ENCODE peak calls at places on chromosomes 11 and 22, in five cellular contexts. One of them, this sample, is unnamed.

GRCh38 chr22:19043111-19044085 is 78.8 kb downstream of the DGCR2 start:
- DNase-seq in GM20000: no peak
- DNase-seq in cardiac fibroblast: no peak
- DNase-seq in colonic mucosa: no peak
- DNase-seq in uterus: no peak
- DNase-seq in this sample: no peak

GRCh38 chr22:32476286-32476685 is 1.7 kb downstream of the FBXO7 start:
- DNase-seq in GM20000: peak; percentile 44
- DNase-seq in cardiac fibroblast: no peak
- DNase-seq in colonic mucosa: no peak
- DNase-seq in uterus: no peak
- DNase-seq in this sample: no peak

GRCh38 chr11:94740083-94740974 is 27.8 kb upstream of the AMOTL1 start:
- DNase-seq in GM20000: peak; percentile 54
- DNase-seq in cardiac fibroblast: peak; percentile 23
- DNase-seq in colonic mucosa: peak; percentile 48
- DNase-seq in uterus: peak; percentile 66
- DNase-seq in this sample: no peak

GRCh38 chr11:83827940-83828554 is 541.9 kb upstream of the CCDC90B start:
- DNase-seq in GM20000: peak; percentile 41
- DNase-seq in cardiac fibroblast: peak; percentile 53
- DNase-seq in colonic mucosa: no peak
- DNase-seq in uterus: no peak
- DNase-seq in this sample: peak; percentile 27

GRCh38 chr11:86291466-86292262 is 10.4 kb upstream of the HIKESHI start:
- DNase-seq in GM20000: peak; percentile 39
- DNase-seq in cardiac fibroblast: peak; percentile 54
- DNase-seq in colonic mucosa: peak; percentile 57
- DNase-seq in uterus: peak; percentile 18
- DNase-seq in this sample: peak; percentile 77

GRCh38 chr22:46902436-46902835 is 140.0 kb downstream of the TBC1D22A start:
- DNase-seq in GM20000: no peak
- DNase-seq in cardiac fibroblast: no peak
- DNase-seq in colonic mucosa: no peak
- DNase-seq in uterus: no peak
- DNase-seq in this sample: no peak

GRCh38 chr11:15956302-15956701 is 400.0 kb downstream of the SOX6 start:
- DNase-seq in GM20000: no peak
- DNase-seq in cardiac fibroblast: no peak
- DNase-seq in colonic mucosa: no peak
- DNase-seq in uterus: no peak
- DNase-seq in this sample: no peak

GRCh38 chr11:116879789-116880402 is 42.5 kb upstream of the APOA1 start:
- DNase-seq in GM20000: peak; percentile 63
- DNase-seq in cardiac fibroblast: peak; percentile 88
- DNase-seq in colonic mucosa: no peak
- DNase-seq in uterus: no peak
- DNase-seq in this sample: peak; percentile 74

GRCh38 chr11:6206456-6207180 is 1.3 kb downstream of the C11orf42 start:
- DNase-seq in GM20000: no peak
- DNase-seq in cardiac fibroblast: no peak
- DNase-seq in colonic mucosa: no peak
- DNase-seq in uterus: no peak
- DNase-seq in this sample: no peak

GRCh38 chr22:35838849-35839646 is 121.4 kb downstream of the APOL5 start:
- DNase-seq in GM20000: no peak
- DNase-seq in cardiac fibroblast: peak; percentile 79
- DNase-seq in colonic mucosa: peak; percentile 64
- DNase-seq in uterus: peak; percentile 56
- DNase-seq in this sample: peak; percentile 81

GRCh38 chr11:17273668-17274321 is 2.7 kb upstream of the NUCB2 start:
- DNase-seq in GM20000: no peak
- DNase-seq in cardiac fibroblast: no peak
- DNase-seq in colonic mucosa: peak; percentile 37
- DNase-seq in uterus: no peak
- DNase-seq in this sample: no peak

GRCh38 chr11:47980093-47980906 is at the start of gene PTPRJ:
- DNase-seq in GM20000: peak; percentile 86
- DNase-seq in cardiac fibroblast: peak; percentile 65
- DNase-seq in colonic mucosa: peak; percentile 71
- DNase-seq in uterus: peak; percentile 27
- DNase-seq in this sample: no peak

GRCh38 chr11:96238563-96239166 is 104.3 kb downstream of the MAML2 start:
- DNase-seq in GM20000: no peak
- DNase-seq in cardiac fibroblast: no peak
- DNase-seq in colonic mucosa: no peak
- DNase-seq in uterus: no peak
- DNase-seq in this sample: no peak

GRCh38 chr22:44702479-44703219 is 645 bp downstream of the PRR5 start:
- DNase-seq in GM20000: no peak
- DNase-seq in cardiac fibroblast: peak; percentile 48
- DNase-seq in colonic mucosa: peak; percentile 47
- DNase-seq in uterus: peak; percentile 25
- DNase-seq in this sample: peak; percentile 16

GRCh38 chr11:72413914-72414628 is 20.3 kb downstream of the CLPB start:
- DNase-seq in GM20000: peak; percentile 75
- DNase-seq in cardiac fibroblast: peak; percentile 83
- DNase-seq in colonic mucosa: peak; percentile 84
- DNase-seq in uterus: peak; percentile 85
- DNase-seq in this sample: peak; percentile 85

GRCh38 chr22:16651217-16651616 is 58.6 kb upstream of the CCT8L2 start:
- DNase-seq in GM20000: no peak
- DNase-seq in cardiac fibroblast: no peak
- DNase-seq in colonic mucosa: no peak
- DNase-seq in uterus: no peak
- DNase-seq in this sample: no peak

GRCh38 chr22:40560551-40560950 is 76.0 kb downstream of the MRTFA start:
- DNase-seq in GM20000: no peak
- DNase-seq in cardiac fibroblast: peak; percentile 19
- DNase-seq in colonic mucosa: no peak
- DNase-seq in uterus: no peak
- DNase-seq in this sample: no peak

GRCh38 chr11:101096036-101096704 is 33.4 kb downstream of the PGR start:
- DNase-seq in GM20000: no peak
- DNase-seq in cardiac fibroblast: peak; percentile 53
- DNase-seq in colonic mucosa: no peak
- DNase-seq in uterus: no peak
- DNase-seq in this sample: peak; percentile 66

GRCh38 chr11:18563090-18563730 is 25.3 kb downstream of the UEVLD start:
- DNase-seq in GM20000: no peak
- DNase-seq in cardiac fibroblast: no peak
- DNase-seq in colonic mucosa: no peak
- DNase-seq in uterus: no peak
- DNase-seq in this sample: no peak

GRCh38 chr11:3381794-3382193 is 2.8 kb upstream of the ZNF195 start:
- DNase-seq in GM20000: no peak
- DNase-seq in cardiac fibroblast: no peak
- DNase-seq in colonic mucosa: no peak
- DNase-seq in uterus: no peak
- DNase-seq in this sample: no peak

GRCh38 chr11:67648140-67648795 is 2.3 kb downstream of the ACY3 start:
- DNase-seq in GM20000: peak; percentile 79
- DNase-seq in cardiac fibroblast: no peak
- DNase-seq in colonic mucosa: no peak
- DNase-seq in uterus: no peak
- DNase-seq in this sample: no peak

GRCh38 chr22:26718905-26719304 is 61.5 kb downstream of the MIAT start:
- DNase-seq in GM20000: no peak
- DNase-seq in cardiac fibroblast: peak; percentile 90
- DNase-seq in colonic mucosa: no peak
- DNase-seq in uterus: no peak
- DNase-seq in this sample: peak; percentile 34

GRCh38 chr11:11089805-11090204 is 232.0 kb upstream of the ZBED5 start:
- DNase-seq in GM20000: no peak
- DNase-seq in cardiac fibroblast: no peak
- DNase-seq in colonic mucosa: no peak
- DNase-seq in uterus: no peak
- DNase-seq in this sample: no peak

GRCh38 chr11:77547047-77547836 is 42.5 kb upstream of the AQP11 start:
- DNase-seq in GM20000: no peak
- DNase-seq in cardiac fibroblast: no peak
- DNase-seq in colonic mucosa: no peak
- DNase-seq in uterus: no peak
- DNase-seq in this sample: no peak

GRCh38 chr11:100994966-100995365 is 134.6 kb downstream of the PGR start:
- DNase-seq in GM20000: no peak
- DNase-seq in cardiac fibroblast: no peak
- DNase-seq in colonic mucosa: no peak
- DNase-seq in uterus: no peak
- DNase-seq in this sample: no peak

GRCh38 chr11:96280444-96280843 is 62.6 kb downstream of the MAML2 start:
- DNase-seq in GM20000: no peak
- DNase-seq in cardiac fibroblast: no peak
- DNase-seq in colonic mucosa: no peak
- DNase-seq in uterus: no peak
- DNase-seq in this sample: no peak

GRCh38 chr22:46457502-46458488 is 79.6 kb downstream of the CELSR1 start:
- DNase-seq in GM20000: no peak
- DNase-seq in cardiac fibroblast: peak; percentile 20
- DNase-seq in colonic mucosa: no peak
- DNase-seq in uterus: no peak
- DNase-seq in this sample: peak; percentile 56

GRCh38 chr11:119538748-119539147 is 115.8 kb upstream of the THY1 start:
- DNase-seq in GM20000: no peak
- DNase-seq in cardiac fibroblast: peak; percentile 5
- DNase-seq in colonic mucosa: no peak
- DNase-seq in uterus: no peak
- DNase-seq in this sample: peak; percentile 37

GRCh38 chr11:119533931-119534694 is 111.1 kb upstream of the THY1 start:
- DNase-seq in GM20000: peak; percentile 74
- DNase-seq in cardiac fibroblast: peak; percentile 67
- DNase-seq in colonic mucosa: peak; percentile 73
- DNase-seq in uterus: peak; percentile 59
- DNase-seq in this sample: peak; percentile 68

GRCh38 chr11:119533462-119533861 is 110.5 kb upstream of the THY1 start:
- DNase-seq in GM20000: no peak
- DNase-seq in cardiac fibroblast: no peak
- DNase-seq in colonic mucosa: no peak
- DNase-seq in uterus: no peak
- DNase-seq in this sample: no peak

GRCh38 chr11:119537641-119538253 is 114.8 kb upstream of the THY1 start:
- DNase-seq in GM20000: no peak
- DNase-seq in cardiac fibroblast: no peak
- DNase-seq in colonic mucosa: no peak
- DNase-seq in uterus: no peak
- DNase-seq in this sample: no peak

DNA sequence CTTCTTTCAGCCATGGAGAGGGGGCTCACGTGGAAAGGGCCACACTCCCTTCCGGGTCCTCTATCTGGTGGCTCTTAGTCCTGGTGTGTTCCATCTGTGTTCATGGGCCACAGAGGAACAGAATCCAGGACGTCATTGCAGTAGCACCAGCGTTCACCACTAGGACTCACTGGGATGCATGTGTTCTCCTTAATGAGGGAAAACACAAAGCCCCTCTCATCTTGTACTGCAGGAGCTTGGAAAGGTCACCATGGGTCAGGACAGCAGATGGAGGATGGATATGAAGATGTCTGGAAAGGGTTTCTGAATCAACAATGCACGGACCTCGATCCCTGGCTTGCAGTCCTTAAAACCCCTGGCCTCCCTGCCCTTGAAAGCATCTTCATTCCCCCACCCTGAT is 113.8 kb upstream of the THY1 start:
- DNase-seq in GM20000: no peak
- DNase-seq in cardiac fibroblast: no peak
- DNase-seq in colonic mucosa: no peak
- DNase-seq in uterus: no peak
- DNase-seq in this sample: no peak
- TF ChIP-seq CTCF in GM20000: no peak
- TF ChIP-seq CTCF in cardiac fibroblast: peak; percentile 3
- TF ChIP-seq CTCF in colonic mucosa: no peak
- TF ChIP-seq CTCF in uterus: no peak
- TF ChIP-seq CTCF in this sample: no peak

DNA sequence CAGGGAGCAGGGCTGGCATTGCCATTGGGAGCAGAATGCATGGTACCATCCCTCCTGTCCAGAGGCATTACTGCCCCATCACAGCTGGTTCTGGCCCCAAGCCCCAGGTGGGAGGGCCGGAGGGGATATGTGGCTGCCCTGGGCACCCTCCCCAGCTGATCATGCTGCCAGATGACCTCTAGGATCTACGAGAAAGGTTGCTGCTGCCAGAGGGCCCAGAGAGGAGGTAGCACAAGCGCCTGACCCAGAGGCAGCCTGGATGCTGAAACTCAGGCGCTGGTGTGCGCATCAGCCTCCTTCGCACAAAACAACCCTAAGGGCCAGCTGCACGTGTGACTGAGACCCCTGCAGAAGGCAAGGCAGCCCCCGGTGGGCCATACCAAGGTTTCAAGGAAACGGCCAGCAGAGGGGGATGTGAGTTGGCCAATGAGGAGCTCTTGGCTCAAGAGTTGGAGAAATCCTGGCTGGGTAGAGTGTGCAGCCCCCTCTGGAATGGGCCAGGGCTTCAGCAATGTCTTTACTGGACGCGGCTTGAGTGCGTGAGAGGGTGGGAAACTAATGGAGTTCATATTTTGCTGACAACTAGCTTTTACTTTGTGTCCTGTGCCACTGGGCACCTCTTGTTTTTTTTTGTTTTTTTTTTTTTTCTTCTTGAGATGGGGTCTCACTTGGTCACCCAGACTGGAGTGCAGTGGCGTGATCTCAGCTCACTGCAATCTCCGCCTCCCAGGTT is 88.3 kb upstream of the PARVA start:
- DNase-seq in GM20000: no peak
- DNase-seq in cardiac fibroblast: no peak
- DNase-seq in colonic mucosa: no peak
- DNase-seq in uterus: no peak
- DNase-seq in this sample: no peak
- TF ChIP-seq CTCF in GM20000: no peak
- TF ChIP-seq CTCF in cardiac fibroblast: peak; percentile 13
- TF ChIP-seq CTCF in colonic mucosa: no peak
- TF ChIP-seq CTCF in uterus: no peak
- TF ChIP-seq CTCF in this sample: no peak

GRCh38 chr22:21726650-21727049 is 8.9 kb downstream of the YPEL1 start:
- DNase-seq in GM20000: peak; percentile 66
- DNase-seq in cardiac fibroblast: no peak
- DNase-seq in colonic mucosa: no peak
- DNase-seq in uterus: no peak
- DNase-seq in this sample: peak; percentile 31
- TF ChIP-seq CTCF in GM20000: peak; percentile 48
- TF ChIP-seq CTCF in cardiac fibroblast: peak; percentile 21
- TF ChIP-seq CTCF in colonic mucosa: no peak
- TF ChIP-seq CTCF in uterus: no peak
- TF ChIP-seq CTCF in this sample: no peak

DNA sequence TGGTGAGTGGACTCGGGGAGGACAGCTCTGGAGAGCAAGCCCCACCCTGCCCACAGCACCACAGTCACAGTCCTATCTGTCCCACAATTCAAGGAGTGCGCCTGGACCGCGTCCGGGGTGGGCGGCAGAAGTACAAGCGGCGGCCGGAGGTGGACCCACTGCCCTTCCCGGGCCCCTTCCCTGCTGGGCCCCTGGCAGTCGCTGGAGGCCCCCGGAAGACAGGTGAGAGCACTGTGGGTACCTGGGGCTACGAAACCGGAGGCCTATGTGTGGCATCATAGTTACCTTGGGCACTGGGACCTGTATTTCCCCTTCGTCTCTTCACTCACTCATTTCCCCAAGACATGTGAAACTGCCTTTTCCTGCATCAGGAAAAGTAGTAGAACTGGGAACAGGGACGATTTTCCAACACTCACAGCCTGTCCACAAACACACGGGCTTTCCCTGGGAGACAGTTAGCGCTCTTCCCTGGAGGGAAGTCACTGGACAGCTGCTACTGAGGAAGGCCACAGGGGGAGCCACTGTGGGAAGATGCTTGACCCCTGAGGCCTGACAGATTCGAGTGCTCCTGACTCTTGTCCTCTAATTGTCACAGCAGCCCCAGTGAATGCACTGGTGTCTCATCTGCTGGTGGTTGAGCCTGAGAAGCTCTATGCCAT is 3.1 kb downstream of the TRMT112 start:
- DNase-seq in GM20000: no peak
- DNase-seq in cardiac fibroblast: no peak
- DNase-seq in colonic mucosa: no peak
- DNase-seq in uterus: no peak
- DNase-seq in this sample: no peak
- TF ChIP-seq CTCF in GM20000: no peak
- TF ChIP-seq CTCF in cardiac fibroblast: peak; percentile 42
- TF ChIP-seq CTCF in colonic mucosa: no peak
- TF ChIP-seq CTCF in uterus: no peak
- TF ChIP-seq CTCF in this sample: no peak

This sample was measured in MCF 10A.